ENCODE peak calls at places on chromosomes 1 and 21, in four cellular contexts. One of them, this sample, is unnamed.
A peak's percentile ranks its signal among the peaks of the same experiment; 100 is the strongest.

GRCh38 chr1:184768467-184768866 is 13.8 kb upstream of the EDEM3 start:
- DNase-seq in psoas muscle: no peak
- DNase-seq in iPS DF 6.9: no peak
- DNase-seq in fibroblast of lung: no peak
- DNase-seq in this sample: no peak

GRCh38 chr1:62875676-62876075 is 91.7 kb downstream of the ATG4C start:
- DNase-seq in psoas muscle: no peak
- DNase-seq in iPS DF 6.9: no peak
- DNase-seq in fibroblast of lung: no peak
- DNase-seq in this sample: no peak

GRCh38 chr1:78645728-78646127 is 3.9 kb upstream of the IFI44 start:
- DNase-seq in psoas muscle: no peak
- DNase-seq in iPS DF 6.9: no peak
- DNase-seq in fibroblast of lung: no peak
- DNase-seq in this sample: peak; percentile 34

GRCh38 chr21:29581393-29581792 is 282.7 kb downstream of the BACH1 start:
- DNase-seq in psoas muscle: no peak
- DNase-seq in iPS DF 6.9: no peak
- DNase-seq in fibroblast of lung: no peak
- DNase-seq in this sample: peak; percentile 93

GRCh38 chr1:178802873-178803272 is 68.0 kb downstream of the ANGPTL1 start:
- DNase-seq in psoas muscle: no peak
- DNase-seq in iPS DF 6.9: no peak
- DNase-seq in fibroblast of lung: no peak
- DNase-seq in this sample: no peak

GRCh38 chr1:118115567-118116272 is 69.3 kb downstream of the SPAG17 start:
- DNase-seq in psoas muscle: no peak
- DNase-seq in iPS DF 6.9: no peak
- DNase-seq in fibroblast of lung: peak; percentile 64
- DNase-seq in this sample: no peak

GRCh38 chr1:230026572-230026971 is 40.5 kb upstream of the GALNT2 start:
- DNase-seq in psoas muscle: no peak
- DNase-seq in iPS DF 6.9: no peak
- DNase-seq in fibroblast of lung: no peak
- DNase-seq in this sample: peak; percentile 76

GRCh38 chr1:200724064-200724463 is 14.6 kb upstream of the CAMSAP2 start:
- DNase-seq in psoas muscle: no peak
- DNase-seq in iPS DF 6.9: no peak
- DNase-seq in fibroblast of lung: no peak
- DNase-seq in this sample: no peak

GRCh38 chr1:21324368-21325137 is 34.3 kb upstream of the ECE1 start:
- DNase-seq in psoas muscle: peak; percentile 87
- DNase-seq in iPS DF 6.9: no peak
- DNase-seq in fibroblast of lung: peak; percentile 92
- DNase-seq in this sample: peak; percentile 96

GRCh38 chr1:212648431-212648830 is 39.9 kb downstream of the ATF3 start:
- DNase-seq in psoas muscle: no peak
- DNase-seq in iPS DF 6.9: no peak
- DNase-seq in fibroblast of lung: no peak
- DNase-seq in this sample: no peak

GRCh38 chr1:20640183-20640597 is 6.9 kb downstream of the PINK1 start:
- DNase-seq in psoas muscle: no peak
- DNase-seq in iPS DF 6.9: no peak
- DNase-seq in fibroblast of lung: peak; percentile 24
- DNase-seq in this sample: peak; percentile 54

GRCh38 chr1:248873993-248874671 is 15.2 kb upstream of the ZNF692 start:
- DNase-seq in psoas muscle: peak; percentile 87
- DNase-seq in iPS DF 6.9: peak; percentile 57
- DNase-seq in fibroblast of lung: peak; percentile 84
- DNase-seq in this sample: peak; percentile 85

GRCh38 chr1:118144777-118145176 is 40.3 kb downstream of the SPAG17 start:
- DNase-seq in psoas muscle: no peak
- DNase-seq in iPS DF 6.9: no peak
- DNase-seq in fibroblast of lung: no peak
- DNase-seq in this sample: no peak

GRCh38 chr1:165837838-165838364 is 10.5 kb downstream of the UCK2 start:
- DNase-seq in psoas muscle: no peak
- DNase-seq in iPS DF 6.9: no peak
- DNase-seq in fibroblast of lung: no peak
- DNase-seq in this sample: no peak

GRCh38 chr1:165843304-165843703 is 15.9 kb downstream of the UCK2 start:
- DNase-seq in psoas muscle: no peak
- DNase-seq in iPS DF 6.9: no peak
- DNase-seq in fibroblast of lung: peak; percentile 45
- DNase-seq in this sample: no peak

GRCh38 chr1:165842363-165843129 is 15.1 kb downstream of the UCK2 start:
- DNase-seq in psoas muscle: no peak
- DNase-seq in iPS DF 6.9: no peak
- DNase-seq in fibroblast of lung: peak; percentile 52
- DNase-seq in this sample: peak; percentile 68

GRCh38 chr1:165841582-165842362 is 14.4 kb downstream of the UCK2 start:
- DNase-seq in psoas muscle: no peak
- DNase-seq in iPS DF 6.9: no peak
- DNase-seq in fibroblast of lung: peak; percentile 69
- DNase-seq in this sample: no peak

GRCh38 chr1:165840419-165840818 is 13.0 kb downstream of the UCK2 start:
- DNase-seq in psoas muscle: no peak
- DNase-seq in iPS DF 6.9: no peak
- DNase-seq in fibroblast of lung: no peak
- DNase-seq in this sample: peak; percentile 79
- H3K4me1 ChIP-seq in psoas muscle: peaks cover 63% of the 10 kb centered on the region
- H3K4me1 ChIP-seq in iPS DF 6.9: peaks cover 7% of the 10 kb centered on the region
- H3K4me1 ChIP-seq in fibroblast of lung: peaks cover 19% of the 10 kb centered on the region
- H3K4me1 ChIP-seq in this sample: peaks cover 25% of the 10 kb centered on the region

GRCh38 chr21:44931137-44931500 is 8.7 kb upstream of the SLX9 start:
- DNase-seq in psoas muscle: peak; percentile 66
- DNase-seq in iPS DF 6.9: no peak
- DNase-seq in fibroblast of lung: no peak
- DNase-seq in this sample: no peak

GRCh38 chr21:44933199-44933937 is 6.5 kb upstream of the SLX9 start:
- DNase-seq in psoas muscle: peak; percentile 31
- DNase-seq in iPS DF 6.9: no peak
- DNase-seq in fibroblast of lung: no peak
- DNase-seq in this sample: no peak

GRCh38 chr21:44931501-44932365 is 8.1 kb upstream of the SLX9 start:
- DNase-seq in psoas muscle: peak; percentile 59
- DNase-seq in iPS DF 6.9: no peak
- DNase-seq in fibroblast of lung: no peak
- DNase-seq in this sample: no peak

GRCh38 chr21:44933938-44934260 is 5.9 kb upstream of the SLX9 start:
- DNase-seq in psoas muscle: peak; percentile 26
- DNase-seq in iPS DF 6.9: no peak
- DNase-seq in fibroblast of lung: no peak
- DNase-seq in this sample: no peak

GRCh38 chr21:44932366-44933181 is 7.3 kb upstream of the SLX9 start:
- DNase-seq in psoas muscle: peak; percentile 70
- DNase-seq in iPS DF 6.9: no peak
- DNase-seq in fibroblast of lung: no peak
- DNase-seq in this sample: no peak
- H3K4me3 ChIP-seq in psoas muscle: peak overlapping the region; percentile 63
- H3K4me3 ChIP-seq in iPS DF 6.9: peak overlapping the region; percentile 23
- H3K4me3 ChIP-seq in fibroblast of lung: peak overlapping the region; percentile 20
- H3K4me3 ChIP-seq in this sample: peak overlapping the region; percentile 22

GRCh38 chr1:9164919-9165318 is 36.0 kb upstream of the GPR157 start:
- DNase-seq in psoas muscle: no peak
- DNase-seq in iPS DF 6.9: no peak
- DNase-seq in fibroblast of lung: no peak
- DNase-seq in this sample: no peak
- H3K27ac ChIP-seq in psoas muscle: no peak overlapping the region
- H3K27ac ChIP-seq in iPS DF 6.9: no peak overlapping the region
- H3K27ac ChIP-seq in fibroblast of lung: peak overlapping the region; percentile 91
- H3K27ac ChIP-seq in this sample: no peak overlapping the region

GRCh38 chr1:160209041-160209655 is 4.0 kb downstream of the PEA15 start:
- DNase-seq in psoas muscle: no peak
- DNase-seq in iPS DF 6.9: no peak
- DNase-seq in fibroblast of lung: peak; percentile 14
- DNase-seq in this sample: no peak
- H3K4me1 ChIP-seq in psoas muscle: peaks cover 44% of the 10 kb centered on the region
- H3K4me1 ChIP-seq in iPS DF 6.9: peaks cover 10% of the 10 kb centered on the region
- H3K4me1 ChIP-seq in fibroblast of lung: peaks cover 36% of the 10 kb centered on the region
- H3K4me1 ChIP-seq in this sample: no peaks in the 10 kb centered on the region

DNA sequence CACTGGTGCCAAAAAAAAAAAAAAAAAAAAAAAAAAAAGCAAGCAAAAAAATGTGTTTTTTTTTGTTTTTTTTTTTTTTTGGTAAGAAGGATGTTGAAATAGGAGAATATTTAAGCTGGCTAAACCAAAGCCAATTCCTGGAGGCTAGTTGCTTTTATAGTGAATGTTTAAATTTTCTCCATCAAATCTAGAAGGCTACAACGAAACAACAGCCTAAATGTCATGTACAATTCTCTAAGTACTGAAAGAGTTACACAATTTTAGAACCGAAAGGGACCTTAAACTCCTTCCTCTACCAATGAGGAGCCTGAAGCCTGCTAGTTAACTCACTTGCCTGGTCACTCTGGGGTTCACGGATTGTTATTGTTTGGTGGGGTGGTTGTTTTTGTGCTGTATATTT is 3.5 kb downstream of the WLS start:
- DNase-seq in psoas muscle: no peak
- DNase-seq in iPS DF 6.9: no peak
- DNase-seq in fibroblast of lung: no peak
- DNase-seq in this sample: peak; percentile 4
- H3K4me3 ChIP-seq in psoas muscle: no peak overlapping the region
- H3K4me3 ChIP-seq in iPS DF 6.9: no peak overlapping the region
- H3K4me3 ChIP-seq in fibroblast of lung: peak overlapping the region; percentile 69
- H3K4me3 ChIP-seq in this sample: no peak overlapping the region

GRCh38 chr1:198959676-198960075 is 320.8 kb downstream of the PTPRC start:
- DNase-seq in psoas muscle: no peak
- DNase-seq in iPS DF 6.9: no peak
- DNase-seq in fibroblast of lung: no peak
- DNase-seq in this sample: no peak
- H3K27ac ChIP-seq in psoas muscle: no peak overlapping the region
- H3K27ac ChIP-seq in iPS DF 6.9: no peak overlapping the region
- H3K27ac ChIP-seq in fibroblast of lung: no peak overlapping the region
- H3K27ac ChIP-seq in this sample: no peak overlapping the region

GRCh38 chr1:54273837-54274192 is 73.8 kb downstream of the MRPL37 start:
- DNase-seq in psoas muscle: peak; percentile 77
- DNase-seq in iPS DF 6.9: no peak
- DNase-seq in fibroblast of lung: no peak
- DNase-seq in this sample: no peak
- H3K4me1 ChIP-seq in psoas muscle: peaks cover 84% of the 10 kb centered on the region
- H3K4me1 ChIP-seq in iPS DF 6.9: peaks cover 16% of the 10 kb centered on the region
- H3K4me1 ChIP-seq in fibroblast of lung: peaks cover 45% of the 10 kb centered on the region
- H3K4me1 ChIP-seq in this sample: peaks cover 14% of the 10 kb centered on the region

DNA sequence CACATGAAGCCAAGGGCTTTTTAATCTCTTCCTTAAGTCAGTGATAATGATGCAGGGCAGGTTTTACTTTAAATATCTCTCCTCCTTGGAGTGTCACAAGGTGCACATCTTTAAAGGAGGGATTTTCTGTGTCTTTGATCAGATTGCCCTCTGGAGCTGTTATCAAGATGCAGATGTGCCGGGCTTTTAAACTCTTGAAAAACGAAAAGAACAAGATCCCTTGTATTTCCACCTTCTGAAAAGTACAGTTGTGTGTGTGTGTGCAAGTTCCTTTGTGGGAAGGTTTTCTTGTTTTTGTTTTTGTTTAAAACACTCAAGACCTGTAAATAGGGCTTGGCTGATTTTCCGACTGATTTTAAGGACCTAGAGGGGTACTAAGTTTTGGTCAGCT is 1.6 kb downstream of the MARK1 start:
- DNase-seq in psoas muscle: no peak
- DNase-seq in iPS DF 6.9: no peak
- DNase-seq in fibroblast of lung: no peak
- DNase-seq in this sample: no peak
- H3K4me3 ChIP-seq in psoas muscle: peak overlapping the region; percentile 87
- H3K4me3 ChIP-seq in iPS DF 6.9: peak overlapping the region; percentile 80
- H3K4me3 ChIP-seq in fibroblast of lung: peak overlapping the region; percentile 64
- H3K4me3 ChIP-seq in this sample: no peak overlapping the region

GRCh38 chr1:204267191-204267601 is 53.4 kb upstream of the GOLT1A start:
- DNase-seq in psoas muscle: no peak
- DNase-seq in iPS DF 6.9: no peak
- DNase-seq in fibroblast of lung: no peak
- DNase-seq in this sample: no peak
- H3K27ac ChIP-seq in psoas muscle: no peak overlapping the region
- H3K27ac ChIP-seq in iPS DF 6.9: no peak overlapping the region
- H3K27ac ChIP-seq in fibroblast of lung: no peak overlapping the region
- H3K27ac ChIP-seq in this sample: no peak overlapping the region

GRCh38 chr1:91759076-91759475 is 126.9 kb downstream of the TGFBR3 start:
- DNase-seq in psoas muscle: no peak
- DNase-seq in iPS DF 6.9: no peak
- DNase-seq in fibroblast of lung: no peak
- DNase-seq in this sample: no peak

GRCh38 chr1:91763252-91763651 is 122.7 kb downstream of the TGFBR3 start:
- DNase-seq in psoas muscle: no peak
- DNase-seq in iPS DF 6.9: no peak
- DNase-seq in fibroblast of lung: no peak
- DNase-seq in this sample: no peak

GRCh38 chr1:91757760-91758545 is 128.0 kb downstream of the TGFBR3 start:
- DNase-seq in psoas muscle: no peak
- DNase-seq in iPS DF 6.9: no peak
- DNase-seq in fibroblast of lung: no peak
- DNase-seq in this sample: no peak

GRCh38 chr1:91761303-91761721 is 124.6 kb downstream of the TGFBR3 start:
- DNase-seq in psoas muscle: peak; percentile 63
- DNase-seq in iPS DF 6.9: no peak
- DNase-seq in fibroblast of lung: no peak
- DNase-seq in this sample: no peak

GRCh38 chr1:91760487-91760886 is 125.5 kb downstream of the TGFBR3 start:
- DNase-seq in psoas muscle: no peak
- DNase-seq in iPS DF 6.9: no peak
- DNase-seq in fibroblast of lung: no peak
- DNase-seq in this sample: no peak
- H3K4me1 ChIP-seq in psoas muscle: peaks cover 25% of the 10 kb centered on the region
- H3K4me1 ChIP-seq in iPS DF 6.9: peaks cover 2% of the 10 kb centered on the region
- H3K4me1 ChIP-seq in fibroblast of lung: peaks cover 8% of the 10 kb centered on the region
- H3K4me1 ChIP-seq in this sample: no peaks in the 10 kb centered on the region